ENCODE peak calls at places on chromosomes 12 and 14, in six cellular contexts. G is SK-N-SH, E is K562, Y is H1, F is GM12878, M is HepG2. V is an unnamed sample.

GRCh38 chr14:86574026-86574777 is 1044.3 kb downstream of the FLRT2 start:
- DNase-seq in G (no peak), E (no peak), Y (no peak), F (no peak), M (peak; percentile 0), V (no peak)

GRCh38 chr12:4108803-4109345 is 164.7 kb upstream of the CCND2 start:
- DNase-seq in G (no peak), E (no peak), Y (no peak), F (no peak), M (no peak), V (no peak)

GRCh38 chr14:98227000-98227726 is 1044.8 kb downstream of the BCL11B start:
- DNase-seq in G (no peak), E (no peak), Y (no peak), F (peak; percentile 51), M (no peak), V (no peak)

GRCh38 chr12:572532-572899 is 90.7 kb downstream of the NINJ2 start:
- DNase-seq in G (no peak), E (no peak), Y (no peak), F (no peak), M (peak; percentile 27), V (no peak)

GRCh38 chr12:8544295-8544694 is 3.6 kb upstream of the CLEC4E start:
- DNase-seq in G (peak; percentile 49), E (peak; percentile 62), Y (peak; percentile 71), F (peak; percentile 40), M (peak; percentile 27), V (peak; percentile 63)

GRCh38 chr14:67577181-67577580 is 22.9 kb downstream of the PIGH start:
- DNase-seq in G (no peak), E (no peak), Y (no peak), F (no peak), M (no peak), V (no peak)

GRCh38 chr12:111643428-111643826 is 42.3 kb downstream of the BRAP start:
- DNase-seq in G (no peak), E (no peak), Y (no peak), F (no peak), M (no peak), V (no peak)

GRCh38 chr14:80215756-80216581 is 4.7 kb upstream of the DIO2 start:
- DNase-seq in G (no peak), E (no peak), Y (no peak), F (no peak), M (no peak), V (no peak)

GRCh38 chr12:50322196-50322595 is 38.9 kb upstream of the LIMA1 start:
- DNase-seq in G (no peak), E (no peak), Y (no peak), F (no peak), M (no peak), V (no peak)

GRCh38 chr14:96096639-96097610 is 57.8 kb downstream of the C14orf132 start:
- DNase-seq in G (no peak), E (no peak), Y (no peak), F (no peak), M (no peak), V (no peak)

GRCh38 chr12:23628836-23629235 is 320.6 kb downstream of the SOX5 start:
- DNase-seq in G (no peak), E (no peak), Y (no peak), F (no peak), M (no peak), V (no peak)

GRCh38 chr12:23634344-23634743 is 315.1 kb downstream of the SOX5 start:
- DNase-seq in G (no peak), E (peak; percentile 30), Y (no peak), F (no peak), M (no peak), V (no peak)

GRCh38 chr12:23626791-23627190 is 322.7 kb downstream of the SOX5 start:
- DNase-seq in G (no peak), E (no peak), Y (no peak), F (no peak), M (no peak), V (no peak)

GRCh38 chr12:23630524-23630923 is 318.9 kb downstream of the SOX5 start:
- DNase-seq in G (no peak), E (no peak), Y (no peak), F (no peak), M (no peak), V (no peak)

GRCh38 chr12:23631991-23632390 is 317.5 kb downstream of the SOX5 start:
- DNase-seq in G (no peak), E (no peak), Y (no peak), F (no peak), M (no peak), V (no peak)
- TF ChIP-seq GABPA in G (no peak), E (no peak), Y (no peak), F (no peak), M (no peak), V (no peak)

DNA sequence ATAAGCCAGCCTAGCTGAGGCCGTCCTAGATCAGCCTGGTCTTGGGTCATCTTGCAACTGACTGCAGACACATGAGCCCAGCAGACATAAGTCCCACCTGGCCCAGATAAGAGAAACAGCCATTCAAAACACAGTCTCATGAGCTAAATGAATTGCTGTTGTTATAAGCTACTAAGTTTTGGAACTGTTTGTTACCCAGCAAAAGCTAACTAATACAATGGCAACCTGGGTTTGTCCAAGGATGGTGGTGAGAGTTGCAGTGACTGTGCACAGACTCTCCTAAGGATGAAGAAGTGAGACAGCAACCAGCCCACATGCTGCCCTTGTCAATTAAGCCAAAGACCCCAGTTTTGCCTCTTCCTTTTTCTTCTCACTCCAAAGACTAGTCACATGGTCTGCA is 22.2 kb upstream of the NUAK1 start:
- DNase-seq in G (no peak), E (no peak), Y (no peak), F (no peak), M (no peak), V (no peak)
- TF ChIP-seq GABPA in G (no peak), E (no peak), Y (no peak), F (no peak), M (no peak), V (no peak)

GRCh38 chr14:72173038-72173720 is 240.9 kb downstream of the RGS6 start:
- DNase-seq in G (no peak), E (no peak), Y (no peak), F (no peak), M (no peak), V (no peak)

GRCh38 chr14:72172597-72172996 is 240.4 kb downstream of the RGS6 start:
- DNase-seq in G (no peak), E (no peak), Y (no peak), F (no peak), M (no peak), V (no peak)

GRCh38 chr14:72172075-72172474 is 239.8 kb downstream of the RGS6 start:
- DNase-seq in G (no peak), E (no peak), Y (no peak), F (no peak), M (no peak), V (no peak)

GRCh38 chr14:72165151-72165715 is 233.0 kb downstream of the RGS6 start:
- DNase-seq in G (no peak), E (no peak), Y (no peak), F (no peak), M (no peak), V (no peak)

DNA sequence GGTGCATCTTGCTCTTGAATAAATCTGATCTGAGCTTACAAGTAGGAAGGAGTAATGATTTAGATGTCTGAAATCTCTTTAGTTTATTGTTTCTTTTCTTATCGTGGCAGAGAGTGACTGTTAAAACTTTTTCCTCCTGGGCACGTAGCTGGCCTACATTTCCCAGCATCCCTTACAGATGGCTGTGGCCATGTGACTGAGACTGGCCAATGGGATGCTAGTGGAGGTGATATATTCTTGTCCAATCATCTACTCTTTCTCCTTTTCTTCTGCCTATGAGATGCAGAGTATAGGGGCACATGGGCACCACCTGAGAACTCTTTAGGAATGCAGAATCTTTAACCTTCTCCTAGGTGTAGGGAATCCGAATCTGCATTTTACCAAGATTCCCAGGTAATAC is 237.3 kb downstream of the RGS6 start:
- DNase-seq in G (peak; percentile 7), E (peak; percentile 1), Y (no peak), F (no peak), M (no peak), V (no peak)
- TF ChIP-seq GABPA in G (no peak), E (no peak), Y (no peak), F (no peak), M (no peak), V (no peak)

DNA sequence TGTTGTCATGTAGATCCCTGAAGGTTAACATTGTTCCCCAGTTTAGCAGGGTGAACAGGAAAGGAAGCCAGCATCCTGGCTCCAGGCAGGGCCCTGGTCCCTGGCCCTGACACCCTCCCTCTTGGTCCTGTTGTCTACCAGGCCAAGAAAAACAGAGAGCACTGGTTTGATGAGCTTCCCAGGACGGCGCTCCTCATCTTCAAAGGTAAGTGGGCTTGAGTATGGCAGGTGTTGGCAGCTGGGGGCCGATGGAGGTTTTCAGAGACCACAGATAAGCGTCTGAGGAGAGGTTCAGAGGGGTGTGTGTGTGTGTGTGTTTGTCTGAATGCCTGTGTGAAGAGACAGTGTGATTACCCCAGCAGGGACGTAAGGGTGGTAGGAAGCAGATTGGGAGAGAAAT is 56.3 kb downstream of the SLC8B1 start:
- DNase-seq in G (no peak), E (no peak), Y (no peak), F (no peak), M (no peak), V (no peak)
- TF ChIP-seq GABPA in G (no peak), E (no peak), Y (no peak), F (no peak), M (no peak), V (no peak)

GRCh38 chr12:57477710-57478681 is 1.7 kb downstream of the ARHGAP9 start:
- DNase-seq in G (no peak), E (peak; percentile 62), Y (no peak), F (peak; percentile 41), M (no peak), V (peak; percentile 80)

GRCh38 chr12:57476993-57477709 is 2.5 kb downstream of the ARHGAP9 start:
- DNase-seq in G (no peak), E (no peak), Y (no peak), F (no peak), M (no peak), V (no peak)

GRCh38 chr12:57479043-57479375 is 657 bp downstream of the ARHGAP9 start:
- DNase-seq in G (no peak), E (no peak), Y (no peak), F (no peak), M (no peak), V (no peak)

GRCh38 chr12:57481671-57482070 is 2.0 kb upstream of the ARHGAP9 start:
- DNase-seq in G (no peak), E (no peak), Y (no peak), F (no peak), M (no peak), V (no peak)

GRCh38 chr12:57479376-57480115 is at the start of gene ARHGAP9:
- DNase-seq in G (no peak), E (no peak), Y (no peak), F (peak; percentile 51), M (no peak), V (no peak)
- TF ChIP-seq GABPA in G (no peak), E (peak; percentile 22), Y (no peak), F (no peak), M (no peak), V (no peak)

DNA sequence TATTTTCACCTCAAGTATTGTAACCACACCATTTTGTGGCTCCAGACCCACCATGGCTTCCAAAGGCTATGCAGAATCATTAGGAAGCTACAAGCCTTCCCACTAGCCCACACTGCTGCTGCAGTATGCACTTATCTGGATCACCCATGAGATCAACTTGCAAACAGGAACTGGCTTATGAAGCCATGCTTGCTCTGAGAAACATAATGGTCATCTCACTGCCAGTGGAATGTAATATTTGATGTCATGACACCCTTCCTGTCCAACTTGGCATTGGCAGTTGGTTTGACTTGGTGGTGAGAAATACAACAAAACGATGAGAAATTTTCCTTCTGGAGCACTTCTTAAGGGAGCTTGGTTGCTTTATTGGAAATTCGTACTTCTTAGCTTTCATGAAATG is 69.3 kb upstream of the FRMD6 start:
- DNase-seq in G (no peak), E (no peak), Y (no peak), F (no peak), M (no peak), V (no peak)
- TF ChIP-seq GABPA in G (no peak), E (no peak), Y (no peak), F (no peak), M (no peak), V (no peak)

V was measured in HL-60.